ENCODE peak calls at places on chromosomes 4 and X, in four cellular contexts. E, P, V and W are unnamed samples.

GRCh38 chrX:113947548-113947947 is 636.3 kb upstream of the HTR2C start:
- DNase-seq in E (no peak), P (peak; percentile 7), V (peak; percentile 45), W (no peak)

GRCh38 chr4:155899891-155900290 is 3.6 kb upstream of the TDO2 start:
- DNase-seq in E (no peak), P (no peak), V (no peak), W (no peak)

GRCh38 chrX:40104649-40105015 is 6.9 kb upstream of the BCOR start:
- DNase-seq in E (no peak), P (peak; percentile 48), V (peak; percentile 71), W (peak; percentile 63)

GRCh38 chr4:108834167-108834566 is 71.3 kb upstream of the ETNPPL start:
- DNase-seq in E (no peak), P (no peak), V (no peak), W (no peak)

GRCh38 chr4:142095886-142096605 is 459.7 kb downstream of the IL15 start:
- DNase-seq in E (no peak), P (no peak), V (no peak), W (peak; percentile 26)

GRCh38 chrX:38066934-38067333 is 60.6 kb downstream of the SYTL5 start:
- DNase-seq in E (no peak), P (no peak), V (peak; percentile 6), W (no peak)

GRCh38 chr4:24001945-24002640 is 112.2 kb upstream of the PPARGC1A start:
- DNase-seq in E (no peak), P (no peak), V (no peak), W (no peak)

GRCh38 chr4:156959298-156959702 is 12.3 kb downstream of the PDGFC start:
- DNase-seq in E (no peak), P (no peak), V (no peak), W (no peak)

GRCh38 chr4:169135776-169136175 is 125.7 kb upstream of the CBR4 start:
- DNase-seq in E (no peak), P (no peak), V (no peak), W (no peak)

GRCh38 chr4:123378794-123379193 is 17.8 kb upstream of the SPRY1 start:
- DNase-seq in E (no peak), P (no peak), V (no peak), W (no peak)

GRCh38 chr4:95213361-95213760 is 335.4 kb downstream of the UNC5C start:
- DNase-seq in E (no peak), P (peak; percentile 10), V (no peak), W (no peak)

GRCh38 chrX:50980251-50980650 is 69.7 kb downstream of the BMP15 start:
- DNase-seq in E (no peak), P (no peak), V (no peak), W (no peak)

GRCh38 chr4:182206916-182207315 is 36.3 kb upstream of the TENM3 start:
- DNase-seq in E (no peak), P (no peak), V (no peak), W (no peak)

GRCh38 chr4:86223472-86223871 is 136.4 kb downstream of the MAPK10 start:
- DNase-seq in E (peak; percentile 79), P (no peak), V (peak; percentile 54), W (no peak)

GRCh38 chrX:44536198-44536597 is 6.5 kb downstream of the FUNDC1 start:
- DNase-seq in E (no peak), P (no peak), V (no peak), W (no peak)

GRCh38 chr4:102343964-102344519 is 1.2 kb downstream of the SLC39A8 start:
- DNase-seq in E (no peak), P (peak; percentile 70), V (peak; percentile 59), W (peak; percentile 21)

GRCh38 chrX:15834827-15835595 is 19.6 kb downstream of the AP1S2 start:
- DNase-seq in E (no peak), P (no peak), V (peak; percentile 52), W (no peak)

GRCh38 chrX:19121898-19122640 is at the start of gene ADGRG2:
- DNase-seq in E (peak; percentile 65), P (peak; percentile 18), V (peak; percentile 73), W (peak; percentile 39)

GRCh38 chrX:131262738-131263679 is 26.1 kb downstream of the IGSF1 start:
- DNase-seq in E (peak; percentile 78), P (peak; percentile 1), V (peak; percentile 70), W (peak; percentile 19)

GRCh38 chrX:69987691-69988090 is 62.0 kb downstream of the AWAT2 start:
- DNase-seq in E (no peak), P (no peak), V (no peak), W (no peak)

GRCh38 chr4:173990126-173990878 is 293.2 kb downstream of the FBXO8 start:
- DNase-seq in E (no peak), P (peak; percentile 7), V (peak; percentile 60), W (no peak)

GRCh38 chrX:48465336-48465933 is 4.6 kb downstream of the SLC38A5 start:
- DNase-seq in E (no peak), P (no peak), V (no peak), W (no peak)

GRCh38 chr4:54315561-54315960 is 86.5 kb downstream of the PDGFRA start:
- DNase-seq in E (no peak), P (peak; percentile 18), V (no peak), W (no peak)

GRCh38 chr4:79684516-79684915 is 276.5 kb upstream of the GK2 start:
- DNase-seq in E (no peak), P (no peak), V (no peak), W (no peak)

GRCh38 chr4:16124232-16124631 is 40.4 kb upstream of the PROM1 start:
- DNase-seq in E (no peak), P (no peak), V (peak; percentile 61), W (no peak)

GRCh38 chr4:110615366-110616161 is 7.3 kb downstream of the PITX2 start:
- DNase-seq in E (peak; percentile 85), P (no peak), V (no peak), W (no peak)

GRCh38 chr4:161827013-161827412 is 336.8 kb downstream of the FSTL5 start:
- DNase-seq in E (no peak), P (no peak), V (no peak), W (no peak)

GRCh38 chr4:81724925-81725329 is 253.2 kb upstream of the RASGEF1B start:
- DNase-seq in E (no peak), P (peak; percentile 55), V (peak; percentile 87), W (peak; percentile 57)

GRCh38 chr4:52290468-52290867 is 239.4 kb downstream of the SPATA18 start:
- DNase-seq in E (no peak), P (peak; percentile 3), V (no peak), W (no peak)

GRCh38 chr4:77021614-77022089 is 54.1 kb downstream of the CCNI start:
- DNase-seq in E (no peak), P (no peak), V (no peak), W (no peak)

GRCh38 chrX:41050359-41050758 is 34.9 kb upstream of the USP9X start:
- DNase-seq in E (no peak), P (no peak), V (no peak), W (no peak)

GRCh38 chr4:184250795-184251679 is 33.4 kb upstream of the ENPP6 start:
- DNase-seq in E (peak; percentile 46), P (no peak), V (peak; percentile 82), W (no peak)